ENCODE peak calls at places on chromosome 18, in ten cellular contexts. T is activated naive CD8-positive, alpha-beta T cell treated with anti-CD3 and anti-CD28 coated beads, Interleukin-2, amount 10 ng/mL, durations not matched to agents 7 days and 5 days; X is T-helper 9 cell; A is cardiac fibroblast; M is M059J; U is COR-L47; W is RPMI7951; S is SIG-M5; L is activated T-cell treated with anti-CD3 and anti-CD28 coated beads, Interleukin-2, amount 50 U/mL, for 72 hours; K is mesenteric fat pad. F is an unnamed sample.

GRCh38 chr18:57439617-57439975 is 4.4 kb downstream of the ONECUT2 start:
- DNase-seq in T (no peak), X (no peak), A (no peak), M (no peak), U (no peak), W (no peak), S (no peak), L (no peak), K (no peak), F (no peak)

GRCh38 chr18:7177131-7177744 is 53.7 kb upstream of the LRRC30 start:
- DNase-seq in T (no peak), X (no peak), A (peak; percentile 89), M (peak; percentile 52), U (peak; percentile 78), W (peak; percentile 42), S (no peak), L (peak; percentile 5), K (no peak), F (peak; percentile 11)

GRCh38 chr18:76445275-76445674 is 49.8 kb downstream of the ZNF516 start:
- DNase-seq in T (no peak), X (no peak), A (peak; percentile 87), M (peak; percentile 88), U (no peak), W (peak; percentile 73), S (no peak), L (no peak), K (no peak), F (no peak)

GRCh38 chr18:76494541-76495403 is at the start of gene ZNF516:
- DNase-seq in T (peak; percentile 63), X (no peak), A (peak; percentile 24), M (peak; percentile 24), U (peak; percentile 72), W (peak; percentile 26), S (no peak), L (peak; percentile 52), K (no peak), F (peak; percentile 22)

GRCh38 chr18:47172476-47172875 is 3.7 kb downstream of the IER3IP1 start:
- DNase-seq in T (no peak), X (no peak), A (no peak), M (no peak), U (no peak), W (no peak), S (no peak), L (no peak), K (no peak), F (no peak)

GRCh38 chr18:49572935-49573334 is 11.1 kb downstream of the LIPG start:
- DNase-seq in T (no peak), X (no peak), A (no peak), M (no peak), U (no peak), W (no peak), S (no peak), L (no peak), K (no peak), F (no peak)

GRCh38 chr18:2002178-2002577 is 569.1 kb downstream of the METTL4 start:
- DNase-seq in T (no peak), X (no peak), A (no peak), M (no peak), U (no peak), W (no peak), S (no peak), L (no peak), K (no peak), F (no peak)

GRCh38 chr18:40066368-40066767 is 1888.7 kb upstream of the PIK3C3 start:
- DNase-seq in T (no peak), X (no peak), A (peak; percentile 22), M (peak; percentile 33), U (no peak), W (no peak), S (no peak), L (no peak), K (no peak), F (no peak)

GRCh38 chr18:12041561-12041960 is 52.1 kb upstream of the ANKRD62 start:
- DNase-seq in T (no peak), X (no peak), A (peak; percentile 91), M (peak; percentile 91), U (no peak), W (peak; percentile 73), S (no peak), L (peak; percentile 35), K (no peak), F (peak; percentile 47)

GRCh38 chr18:74373428-74373827 is 57.8 kb downstream of the C18orf63 start:
- DNase-seq in T (no peak), X (peak; percentile 32), A (no peak), M (no peak), U (no peak), W (no peak), S (no peak), L (peak; percentile 10), K (no peak), F (peak; percentile 37)

GRCh38 chr18:55351220-55351619 is 236.8 kb downstream of the TCF4 start:
- DNase-seq in T (no peak), X (no peak), A (peak; percentile 49), M (peak; percentile 11), U (no peak), W (no peak), S (no peak), L (no peak), K (no peak), F (no peak)

GRCh38 chr18:33839452-33840225 is 261.6 kb downstream of the ASXL3 start:
- DNase-seq in T (no peak), X (no peak), A (peak; percentile 68), M (peak; percentile 18), U (peak; percentile 88), W (peak; percentile 2), S (no peak), L (peak; percentile 2), K (no peak), F (no peak)

F was measured in activated CD4-positive, alpha-beta memory T cell treated with anti-CD3 and anti-CD28 coated beads for 36 hours.